ENCODE peak calls at places on chromosomes 2 and 18, in four cellular contexts. Y is A549, E is Peyer's patch, L is cardiac muscle cell. P is an unnamed sample.

GRCh38 chr2:137508739-137509384 is 455.4 kb upstream of the HNMT start:
- DNase-seq in Y (no peak), E (no peak), L (no peak), P (no peak)

GRCh38 chr2:71852141-71852711 is 295.4 kb downstream of the CYP26B1 start:
- DNase-seq in Y (no peak), E (peak; percentile 36), L (no peak), P (no peak)

GRCh38 chr2:230666885-230667712 is 45.5 kb upstream of the CAB39 start:
- DNase-seq in Y (no peak), E (no peak), L (no peak), P (no peak)

GRCh38 chr18:45012286-45012685 is 331.6 kb downstream of the SETBP1 start:
- DNase-seq in Y (no peak), E (no peak), L (no peak), P (no peak)

GRCh38 chr2:38751847-38752410 is 768 bp upstream of the SRSF7 start:
- DNase-seq in Y (peak; percentile 48), E (no peak), L (peak; percentile 37), P (no peak)

GRCh38 chr18:9751371-9752031 is 43.4 kb downstream of the RAB31 start:
- DNase-seq in Y (no peak), E (no peak), L (no peak), P (no peak)

GRCh38 chr2:13919981-13920382 is 712.5 kb upstream of the LRATD1 start:
- DNase-seq in Y (no peak), E (no peak), L (no peak), P (no peak)

GRCh38 chr18:77130229-77131099 is 2.1 kb downstream of the MBP start:
- DNase-seq in Y (no peak), E (peak; percentile 46), L (no peak), P (no peak)

GRCh38 chr2:142100139-142100873 is 30.5 kb downstream of the LRP1B start:
- DNase-seq in Y (no peak), E (no peak), L (no peak), P (no peak)

GRCh38 chr2:232328038-232328435 is 50.5 kb upstream of the ALPP start:
- DNase-seq in Y (no peak), E (peak; percentile 26), L (no peak), P (no peak)

GRCh38 chr18:79517322-79517721 is 121.6 kb downstream of the NFATC1 start:
- DNase-seq in Y (no peak), E (no peak), L (no peak), P (no peak)

GRCh38 chr18:8537400-8537799 is 71.8 kb upstream of the RAB12 start:
- DNase-seq in Y (no peak), E (no peak), L (no peak), P (no peak)

GRCh38 chr2:210577263-210578071 is 21.1 kb downstream of the CPS1 start:
- DNase-seq in Y (peak; percentile 18), E (no peak), L (peak; percentile 48), P (peak; percentile 79)

GRCh38 chr2:240168546-240169361 is 28.3 kb upstream of the OTOS start:
- DNase-seq in Y (no peak), E (no peak), L (no peak), P (no peak)

GRCh38 chr18:56516769-56517168 is 121.6 kb downstream of the TXNL1 start:
- DNase-seq in Y (no peak), E (no peak), L (no peak), P (no peak)

GRCh38 chr2:227183657-227184367 is 19.4 kb downstream of the COL4A3 start:
- DNase-seq in Y (no peak), E (no peak), L (no peak), P (no peak)

GRCh38 chr2:101106453-101107181 is 44.6 kb downstream of the TBC1D8 start:
- DNase-seq in Y (no peak), E (peak; percentile 61), L (no peak), P (peak; percentile 71)

GRCh38 chr18:74914052-74914591 is 294.8 kb downstream of the PTGR3 start:
- DNase-seq in Y (no peak), E (no peak), L (no peak), P (no peak)

GRCh38 chr2:216960926-216961325 is 101.1 kb upstream of the TNP1 start:
- DNase-seq in Y (no peak), E (no peak), L (no peak), P (no peak)

GRCh38 chr18:59621027-59621426 is 76.2 kb downstream of the CCBE1 start:
- DNase-seq in Y (no peak), E (no peak), L (no peak), P (no peak)

GRCh38 chr18:27843783-27844415 is 333.0 kb downstream of the CDH2 start:
- DNase-seq in Y (no peak), E (no peak), L (no peak), P (no peak)

GRCh38 chr2:20106746-20107145 is 55.3 kb upstream of the LAPTM4A start:
- DNase-seq in Y (no peak), E (peak; percentile 57), L (peak; percentile 60), P (peak; percentile 73)

GRCh38 chr2:173271825-173272224 is 82.8 kb upstream of the CDCA7 start:
- DNase-seq in Y (no peak), E (no peak), L (no peak), P (peak; percentile 14)

GRCh38 chr2:166625670-166626069 is 131.6 kb upstream of the SCN7A start:
- DNase-seq in Y (no peak), E (no peak), L (no peak), P (no peak)

GRCh38 chr18:38313851-38314250 is 748.3 kb upstream of the CELF4 start:
- DNase-seq in Y (no peak), E (no peak), L (no peak), P (no peak)

DNA sequence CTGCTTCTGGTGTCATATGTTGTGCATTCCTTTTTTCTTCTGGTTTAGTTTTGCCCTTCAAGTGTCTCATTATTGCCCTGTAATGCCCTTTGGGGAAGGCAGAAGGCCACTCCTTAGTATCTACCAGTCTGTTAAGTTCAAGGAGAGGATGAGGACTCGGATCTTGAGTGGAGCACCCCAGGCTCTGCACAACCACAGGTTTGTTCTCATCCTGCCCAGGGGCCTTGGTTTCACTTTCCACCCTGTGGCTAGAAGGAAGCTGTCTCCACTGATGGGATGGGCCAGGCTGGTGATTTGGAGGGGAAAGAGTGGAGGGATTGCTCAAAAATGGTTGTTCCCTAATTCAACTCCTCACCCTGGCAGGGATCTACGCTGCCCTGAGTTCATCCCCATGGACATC is 30.2 kb upstream of the RAB11FIP5 start:
- DNase-seq in Y (no peak), E (no peak), L (no peak), P (peak; percentile 3)
- H3K9me3 ChIP-seq in Y (no peaks in the 10 kb centered on the region), E (no peaks in the 10 kb centered on the region), L (no peaks in the 10 kb centered on the region), P (no peaks in the 10 kb centered on the region)

GRCh38 chr18:14935210-14935609 is 187.2 kb downstream of the ANKRD30B start:
- DNase-seq in Y (no peak), E (no peak), L (no peak), P (no peak)
- H3K9me3 ChIP-seq in Y (no peaks in the 10 kb centered on the region), E (no peaks in the 10 kb centered on the region), L (no peaks in the 10 kb centered on the region), P (no peaks in the 10 kb centered on the region)

GRCh38 chr2:171834286-171834685 is 59.8 kb downstream of the SLC25A12 start:
- DNase-seq in Y (no peak), E (no peak), L (no peak), P (no peak)

GRCh38 chr2:171830039-171830438 is 64.0 kb downstream of the SLC25A12 start:
- DNase-seq in Y (no peak), E (no peak), L (no peak), P (no peak)

GRCh38 chr2:171837736-171838135 is 56.3 kb downstream of the SLC25A12 start:
- DNase-seq in Y (no peak), E (no peak), L (no peak), P (peak; percentile 28)

GRCh38 chr2:171836151-171836910 is 57.7 kb downstream of the SLC25A12 start:
- DNase-seq in Y (no peak), E (no peak), L (no peak), P (no peak)

DNA sequence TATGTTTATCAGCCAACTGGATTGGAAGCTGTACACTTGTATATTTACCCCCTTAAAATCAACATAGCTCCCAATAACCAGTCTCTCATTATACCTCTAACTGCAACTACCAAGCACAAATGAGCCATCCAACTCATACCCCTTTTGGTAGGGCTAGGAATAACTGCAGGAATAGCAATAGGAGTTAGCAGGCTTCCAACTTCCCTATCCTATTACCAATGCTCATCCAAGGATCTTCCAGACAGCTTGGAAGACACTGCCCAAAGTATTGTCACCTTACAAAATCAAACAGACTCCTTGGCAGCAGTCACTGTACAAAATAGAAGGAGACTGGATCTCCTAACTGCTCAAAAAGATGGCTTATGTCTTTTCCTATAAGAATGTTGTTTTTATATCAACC is 61.6 kb downstream of the SLC25A12 start:
- DNase-seq in Y (no peak), E (no peak), L (no peak), P (no peak)
- H3K9me3 ChIP-seq in Y (peaks cover 20% of the 10 kb centered on the region), E (no peaks in the 10 kb centered on the region), L (no peaks in the 10 kb centered on the region), P (no peaks in the 10 kb centered on the region)

GRCh38 chr2:26993768-26994167 is 23.3 kb downstream of the MAPRE3 start:
- DNase-seq in Y (no peak), E (no peak), L (peak; percentile 34), P (no peak)

GRCh38 chr2:26998323-26998722 is 27.9 kb downstream of the MAPRE3 start:
- DNase-seq in Y (no peak), E (no peak), L (no peak), P (no peak)

GRCh38 chr2:26997394-26997793 is 27.0 kb downstream of the MAPRE3 start:
- DNase-seq in Y (no peak), E (no peak), L (no peak), P (no peak)

GRCh38 chr2:26991717-26992116 is 21.3 kb downstream of the MAPRE3 start:
- DNase-seq in Y (no peak), E (peak; percentile 78), L (no peak), P (peak; percentile 85)

DNA sequence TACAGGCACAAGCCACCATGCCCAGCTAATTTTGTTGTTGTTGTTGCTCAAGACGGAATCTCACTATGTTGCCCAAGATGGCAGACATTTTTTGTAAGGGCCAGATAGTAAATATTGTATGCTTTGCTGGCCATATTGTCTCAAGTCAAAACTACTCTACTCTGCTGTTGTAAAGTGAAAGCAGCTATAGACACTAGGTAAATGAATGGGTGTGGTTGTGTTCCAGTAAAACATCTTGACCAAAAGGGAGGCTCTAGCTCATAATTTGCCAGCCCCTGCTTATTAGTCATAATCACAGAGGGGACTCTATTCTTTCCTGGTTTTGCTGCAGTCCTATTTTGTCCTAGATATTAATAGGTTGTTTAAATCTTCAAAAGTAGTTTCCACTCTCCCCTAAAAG is 24.5 kb downstream of the MAPRE3 start:
- DNase-seq in Y (no peak), E (no peak), L (no peak), P (no peak)
- H3K9me3 ChIP-seq in Y (no peaks in the 10 kb centered on the region), E (no peaks in the 10 kb centered on the region), L (no peaks in the 10 kb centered on the region), P (no peaks in the 10 kb centered on the region)

DNA sequence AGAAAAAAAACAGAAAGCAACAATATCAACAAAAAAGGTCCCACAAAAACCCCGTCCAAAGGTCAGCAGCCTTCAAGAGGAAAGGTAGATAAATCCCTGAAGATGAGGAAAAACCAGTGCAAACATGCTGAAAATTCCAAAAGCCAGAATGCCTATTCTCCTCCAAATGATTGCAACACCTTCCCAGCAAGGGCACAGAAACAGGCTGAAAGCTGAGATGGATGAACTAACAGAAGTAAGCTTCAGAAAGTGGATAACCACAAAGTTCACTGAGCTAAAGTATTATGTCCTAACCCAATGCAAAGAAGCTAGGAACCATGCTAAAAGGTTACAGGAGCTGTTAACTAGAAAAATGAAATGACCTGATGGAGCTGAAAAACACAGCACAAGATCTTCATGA is 226.4 kb upstream of the DSEL start:
- DNase-seq in Y (no peak), E (no peak), L (no peak), P (no peak)
- H3K9me3 ChIP-seq in Y (no peaks in the 10 kb centered on the region), E (no peaks in the 10 kb centered on the region), L (no peaks in the 10 kb centered on the region), P (peaks cover 2% of the 10 kb centered on the region)

DNA sequence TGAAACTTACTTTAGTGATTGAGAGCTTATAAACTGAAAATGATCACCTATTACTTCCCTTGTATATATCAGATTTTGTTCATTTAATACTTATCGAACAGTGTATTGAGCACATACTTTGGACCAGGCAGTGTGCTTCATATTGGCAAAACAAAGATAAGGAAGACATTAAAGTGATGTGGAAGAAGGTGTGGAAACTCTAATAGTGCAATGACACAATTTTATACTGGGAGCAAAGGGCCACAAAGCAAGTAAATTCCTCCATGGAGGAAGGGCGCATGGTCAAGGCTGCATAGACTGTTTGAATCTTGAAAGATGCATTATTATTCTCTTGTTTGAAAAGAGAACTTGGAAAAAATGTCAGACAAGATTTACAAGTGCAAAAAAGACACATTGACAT is 936.5 kb upstream of the DDX18 start:
- DNase-seq in Y (no peak), E (no peak), L (no peak), P (peak; percentile 54)
- H3K9me3 ChIP-seq in Y (no peaks in the 10 kb centered on the region), E (no peaks in the 10 kb centered on the region), L (no peaks in the 10 kb centered on the region), P (no peaks in the 10 kb centered on the region)